ENCODE peak calls at places on chromosomes 7 and 10, in five cellular contexts. One of them, this sample, is unnamed.
A peak's percentile ranks its signal among the peaks of the same experiment; 100 is the strongest.

GRCh38 chr10:69802424-69803161 is 887 bp downstream of the COL13A1 start:
- DNase-seq in heart left ventricle: peak; percentile 70
- DNase-seq in testis: no peak
- DNase-seq in IMR-90: peak; percentile 56
- DNase-seq in thyroid gland: peak; percentile 41
- DNase-seq in this sample: no peak

GRCh38 chr10:24989867-24990266 is 26.1 kb downstream of the ENKUR start:
- DNase-seq in thyroid gland: no peak
- DNase-seq in heart left ventricle: no peak
- DNase-seq in testis: no peak
- DNase-seq in IMR-90: peak; percentile 23
- DNase-seq in this sample: no peak

GRCh38 chr10:83274088-83274487 is 865.2 kb upstream of the GHITM start:
- DNase-seq in thyroid gland: no peak
- DNase-seq in testis: no peak
- DNase-seq in IMR-90: no peak
- DNase-seq in heart left ventricle: no peak
- DNase-seq in this sample: no peak

GRCh38 chr7:108805808-108806397 is 236.2 kb downstream of the DNAJB9 start:
- DNase-seq in heart left ventricle: no peak
- DNase-seq in testis: peak; percentile 16
- DNase-seq in thyroid gland: no peak
- DNase-seq in IMR-90: peak; percentile 1
- DNase-seq in this sample: no peak

GRCh38 chr7:32591938-32592337 is 96.6 kb downstream of the AVL9 start:
- DNase-seq in testis: no peak
- DNase-seq in heart left ventricle: no peak
- DNase-seq in IMR-90: no peak
- DNase-seq in thyroid gland: no peak
- DNase-seq in this sample: no peak

GRCh38 chr10:123704812-123705211 is 38.7 kb downstream of the GPR26 start:
- DNase-seq in testis: no peak
- DNase-seq in heart left ventricle: no peak
- DNase-seq in IMR-90: no peak
- DNase-seq in thyroid gland: no peak
- DNase-seq in this sample: no peak

GRCh38 chr10:132644544-132645530 is 107.2 kb downstream of the INPP5A start:
- DNase-seq in thyroid gland: no peak
- DNase-seq in testis: no peak
- DNase-seq in heart left ventricle: peak; percentile 5
- DNase-seq in IMR-90: no peak
- DNase-seq in this sample: no peak

GRCh38 chr10:61628199-61628874 is 34.4 kb upstream of the CABCOCO1 start:
- DNase-seq in testis: no peak
- DNase-seq in IMR-90: peak; percentile 73
- DNase-seq in thyroid gland: no peak
- DNase-seq in heart left ventricle: no peak
- DNase-seq in this sample: no peak

GRCh38 chr10:6116806-6117205 is 28.0 kb downstream of the RBM17 start:
- DNase-seq in heart left ventricle: no peak
- DNase-seq in IMR-90: no peak
- DNase-seq in thyroid gland: no peak
- DNase-seq in testis: no peak
- DNase-seq in this sample: no peak

GRCh38 chr7:84638339-84638697 is 443.7 kb upstream of the SEMA3A start:
- DNase-seq in testis: no peak
- DNase-seq in IMR-90: no peak
- DNase-seq in thyroid gland: no peak
- DNase-seq in heart left ventricle: no peak
- DNase-seq in this sample: no peak

GRCh38 chr10:116226053-116226452 is 47.0 kb downstream of the GFRA1 start:
- DNase-seq in thyroid gland: no peak
- DNase-seq in testis: no peak
- DNase-seq in IMR-90: no peak
- DNase-seq in heart left ventricle: no peak
- DNase-seq in this sample: no peak

GRCh38 chr7:124698964-124699363 is 66.6 kb downstream of the GPR37 start:
- DNase-seq in heart left ventricle: no peak
- DNase-seq in thyroid gland: no peak
- DNase-seq in IMR-90: no peak
- DNase-seq in testis: no peak
- DNase-seq in this sample: no peak

GRCh38 chr7:95605275-95605674 is 9.0 kb upstream of the PDK4 start:
- DNase-seq in thyroid gland: peak; percentile 9
- DNase-seq in heart left ventricle: no peak
- DNase-seq in IMR-90: no peak
- DNase-seq in testis: no peak
- DNase-seq in this sample: no peak

GRCh38 chr7:95607477-95608010 is 11.2 kb upstream of the PDK4 start:
- DNase-seq in heart left ventricle: no peak
- DNase-seq in IMR-90: no peak
- DNase-seq in testis: no peak
- DNase-seq in thyroid gland: peak; percentile 9
- DNase-seq in this sample: no peak

GRCh38 chr7:95611224-95611623 is 14.9 kb upstream of the PDK4 start:
- DNase-seq in testis: no peak
- DNase-seq in heart left ventricle: no peak
- DNase-seq in thyroid gland: no peak
- DNase-seq in IMR-90: no peak
- DNase-seq in this sample: no peak

GRCh38 chr7:95609277-95609971 is 13.1 kb upstream of the PDK4 start:
- DNase-seq in testis: peak; percentile 51
- DNase-seq in IMR-90: peak; percentile 29
- DNase-seq in thyroid gland: peak; percentile 61
- DNase-seq in heart left ventricle: peak; percentile 48
- DNase-seq in this sample: peak; percentile 64

GRCh38 chr7:95608344-95609173 is 12.2 kb upstream of the PDK4 start:
- DNase-seq in IMR-90: peak; percentile 93
- DNase-seq in heart left ventricle: peak; percentile 96
- DNase-seq in thyroid gland: peak; percentile 96
- DNase-seq in testis: peak; percentile 88
- DNase-seq in this sample: peak; percentile 92
- H3K4me3 ChIP-seq in IMR-90: no peak overlapping the region
- H3K4me3 ChIP-seq in heart left ventricle: peak overlapping the region; percentile 29
- H3K4me3 ChIP-seq in thyroid gland: no peak overlapping the region
- H3K4me3 ChIP-seq in testis: no peak overlapping the region
- H3K4me3 ChIP-seq in this sample: no peak overlapping the region

GRCh38 chr10:98266647-98267046 is 1.3 kb downstream of the LOXL4 start:
- DNase-seq in thyroid gland: no peak
- DNase-seq in testis: peak; percentile 67
- DNase-seq in IMR-90: no peak
- DNase-seq in heart left ventricle: no peak
- DNase-seq in this sample: no peak

GRCh38 chr10:98268694-98269386 is 846 bp upstream of the LOXL4 start:
- DNase-seq in heart left ventricle: no peak
- DNase-seq in IMR-90: no peak
- DNase-seq in thyroid gland: no peak
- DNase-seq in testis: no peak
- DNase-seq in this sample: no peak

GRCh38 chr10:98267069-98267893 is 713 bp downstream of the LOXL4 start:
- DNase-seq in IMR-90: no peak
- DNase-seq in testis: peak; percentile 50
- DNase-seq in heart left ventricle: peak; percentile 47
- DNase-seq in thyroid gland: no peak
- DNase-seq in this sample: no peak

GRCh38 chr10:98269435-98269912 is 1.5 kb upstream of the LOXL4 start:
- DNase-seq in thyroid gland: peak; percentile 99
- DNase-seq in IMR-90: peak; percentile 73
- DNase-seq in heart left ventricle: peak; percentile 92
- DNase-seq in testis: peak; percentile 52
- DNase-seq in this sample: peak; percentile 91

GRCh38 chr10:98267894-98268693 is at the start of gene LOXL4:
- DNase-seq in testis: no peak
- DNase-seq in heart left ventricle: no peak
- DNase-seq in thyroid gland: peak; percentile 85
- DNase-seq in IMR-90: no peak
- DNase-seq in this sample: no peak
- TF ChIP-seq POLR2A in testis: no peak
- TF ChIP-seq POLR2A in heart left ventricle: no peak
- TF ChIP-seq POLR2A in thyroid gland: peak; percentile 23
- TF ChIP-seq POLR2A in IMR-90: no peak
- TF ChIP-seq POLR2A in this sample: no peak

GRCh38 chr10:28940158-28940888 is 263.0 kb downstream of the BAMBI start:
- DNase-seq in thyroid gland: no peak
- DNase-seq in heart left ventricle: no peak
- DNase-seq in testis: no peak
- DNase-seq in IMR-90: no peak
- DNase-seq in this sample: no peak
- H3K4me3 ChIP-seq in thyroid gland: no peak overlapping the region
- H3K4me3 ChIP-seq in heart left ventricle: no peak overlapping the region
- H3K4me3 ChIP-seq in testis: no peak overlapping the region
- H3K4me3 ChIP-seq in IMR-90: no peak overlapping the region
- H3K4me3 ChIP-seq in this sample: no peak overlapping the region

GRCh38 chr10:30784896-30785605 is 155.5 kb upstream of the LYZL2 start:
- DNase-seq in heart left ventricle: peak; percentile 90
- DNase-seq in thyroid gland: peak; percentile 80
- DNase-seq in IMR-90: peak; percentile 69
- DNase-seq in testis: peak; percentile 74
- DNase-seq in this sample: peak; percentile 86
- TF ChIP-seq POLR2A in heart left ventricle: no peak
- TF ChIP-seq POLR2A in thyroid gland: no peak
- TF ChIP-seq POLR2A in IMR-90: no peak
- TF ChIP-seq POLR2A in testis: no peak
- TF ChIP-seq POLR2A in this sample: peak; percentile 43

GRCh38 chr7:99102809-99103690 is 40.9 kb downstream of the SMURF1 start:
- DNase-seq in testis: no peak
- DNase-seq in thyroid gland: no peak
- DNase-seq in heart left ventricle: no peak
- DNase-seq in IMR-90: peak; percentile 92
- DNase-seq in this sample: no peak
- H3K4me3 ChIP-seq in testis: no peak overlapping the region
- H3K4me3 ChIP-seq in thyroid gland: no peak overlapping the region
- H3K4me3 ChIP-seq in heart left ventricle: no peak overlapping the region
- H3K4me3 ChIP-seq in IMR-90: no peak overlapping the region
- H3K4me3 ChIP-seq in this sample: no peak overlapping the region

GRCh38 chr10:75392744-75393143 is 8.8 kb downstream of the ZNF503 start:
- DNase-seq in thyroid gland: no peak
- DNase-seq in IMR-90: no peak
- DNase-seq in heart left ventricle: no peak
- DNase-seq in testis: no peak
- DNase-seq in this sample: no peak

GRCh38 chr10:75396861-75397570 is 4.5 kb downstream of the ZNF503 start:
- DNase-seq in thyroid gland: peak; percentile 11
- DNase-seq in testis: no peak
- DNase-seq in heart left ventricle: peak; percentile 46
- DNase-seq in IMR-90: no peak
- DNase-seq in this sample: no peak

GRCh38 chr10:75395955-75396860 is 5.4 kb downstream of the ZNF503 start:
- DNase-seq in IMR-90: no peak
- DNase-seq in testis: peak; percentile 25
- DNase-seq in heart left ventricle: peak; percentile 61
- DNase-seq in thyroid gland: peak; percentile 36
- DNase-seq in this sample: no peak

GRCh38 chr10:75397571-75397921 is 4.0 kb downstream of the ZNF503 start:
- DNase-seq in thyroid gland: no peak
- DNase-seq in IMR-90: no peak
- DNase-seq in testis: no peak
- DNase-seq in heart left ventricle: peak; percentile 39
- DNase-seq in this sample: no peak

DNA sequence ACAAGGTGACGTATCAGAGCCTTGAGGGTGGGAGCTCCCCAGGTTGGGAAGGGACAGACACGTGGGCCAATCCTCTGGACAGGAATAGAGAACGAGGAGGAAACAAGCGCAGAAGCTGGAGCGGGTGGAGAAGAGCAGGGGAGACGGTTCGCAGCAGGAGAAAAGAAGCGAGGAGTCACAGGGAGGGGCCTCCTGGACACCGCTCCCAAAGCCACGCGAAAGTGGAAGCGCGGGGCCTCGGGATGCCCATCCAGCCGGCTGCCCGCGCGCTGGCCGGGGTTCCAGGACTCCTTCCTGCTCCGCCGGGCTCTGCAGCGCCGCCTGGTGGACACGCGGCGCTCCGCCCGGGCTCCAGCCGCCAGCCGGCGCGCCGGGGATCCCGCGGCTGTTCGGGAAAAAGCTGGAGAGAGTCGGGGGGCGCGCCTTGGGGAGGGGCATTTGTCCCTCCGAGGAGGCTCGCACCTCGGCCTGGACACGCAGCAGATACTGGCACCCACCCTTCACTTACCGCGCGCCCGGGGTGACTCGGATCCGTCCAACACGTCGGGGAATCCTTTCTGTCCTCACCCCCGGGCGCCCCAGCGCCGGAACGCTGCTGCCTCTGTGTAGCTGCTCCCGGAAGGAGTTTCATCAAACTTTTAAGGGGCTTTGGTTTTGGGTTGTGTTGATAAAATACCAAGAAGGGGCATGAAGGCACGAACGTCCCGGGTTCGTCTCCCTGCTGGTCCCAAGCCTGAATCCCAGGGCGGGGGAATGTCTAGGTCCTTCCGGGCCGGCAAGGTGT is 6.2 kb downstream of the ZNF503 start:
- DNase-seq in testis: peak; percentile 57
- DNase-seq in thyroid gland: peak; percentile 54
- DNase-seq in heart left ventricle: peak; percentile 63
- DNase-seq in IMR-90: peak; percentile 48
- DNase-seq in this sample: peak; percentile 55
- TF ChIP-seq POLR2A in testis: no peak
- TF ChIP-seq POLR2A in thyroid gland: no peak
- TF ChIP-seq POLR2A in heart left ventricle: no peak
- TF ChIP-seq POLR2A in IMR-90: no peak
- TF ChIP-seq POLR2A in this sample: no peak

DNA sequence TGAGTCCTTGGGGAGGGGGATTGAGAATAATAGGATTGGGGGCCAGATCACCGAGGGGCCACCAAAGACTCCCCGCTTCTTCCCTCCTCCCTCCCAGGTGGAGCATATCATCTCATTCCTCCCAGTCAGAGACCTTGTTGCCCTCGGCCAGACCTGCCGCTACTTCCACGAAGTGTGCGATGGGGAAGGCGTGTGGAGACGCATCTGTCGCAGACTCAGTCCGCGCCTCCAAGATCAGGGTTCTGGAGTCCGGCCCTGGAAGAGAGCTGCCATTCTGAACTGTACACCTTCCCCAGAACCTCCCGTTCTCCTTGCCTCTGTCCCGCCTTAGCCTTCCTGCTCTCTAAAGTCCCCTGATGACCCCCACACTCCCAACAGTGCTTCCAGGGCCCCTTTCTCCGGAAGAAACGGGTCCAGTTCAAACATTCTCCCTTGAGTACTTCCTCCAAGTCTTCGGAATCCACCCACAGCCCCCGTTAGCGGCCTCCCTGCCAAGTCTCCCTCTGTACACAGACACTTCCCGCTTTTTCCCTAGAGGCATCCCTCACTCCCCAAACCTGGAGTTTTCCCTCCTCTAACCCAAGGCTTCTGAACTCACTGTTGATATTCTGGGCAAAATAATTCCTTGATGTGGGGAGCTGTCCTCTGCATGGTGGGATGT is 4.1 kb downstream of the FBXO24 start:
- DNase-seq in heart left ventricle: peak; percentile 75
- DNase-seq in IMR-90: no peak
- DNase-seq in thyroid gland: no peak
- DNase-seq in testis: no peak
- DNase-seq in this sample: no peak
- H3K4me3 ChIP-seq in heart left ventricle: peak overlapping the region; percentile 46
- H3K4me3 ChIP-seq in IMR-90: no peak overlapping the region
- H3K4me3 ChIP-seq in thyroid gland: no peak overlapping the region
- H3K4me3 ChIP-seq in testis: peak overlapping the region; percentile 12
- H3K4me3 ChIP-seq in this sample: no peak overlapping the region

GRCh38 chr10:79191951-79192676 is 123.3 kb downstream of the ZMIZ1 start:
- DNase-seq in heart left ventricle: no peak
- DNase-seq in thyroid gland: no peak
- DNase-seq in IMR-90: no peak
- DNase-seq in testis: no peak
- DNase-seq in this sample: no peak
- TF ChIP-seq POLR2A in heart left ventricle: no peak
- TF ChIP-seq POLR2A in thyroid gland: no peak
- TF ChIP-seq POLR2A in IMR-90: no peak
- TF ChIP-seq POLR2A in testis: no peak
- TF ChIP-seq POLR2A in this sample: no peak

GRCh38 chr7:479948-480499 is 39.6 kb downstream of the PDGFA start:
- DNase-seq in testis: no peak
- DNase-seq in heart left ventricle: peak; percentile 7
- DNase-seq in IMR-90: no peak
- DNase-seq in thyroid gland: no peak
- DNase-seq in this sample: no peak
- H3K4me3 ChIP-seq in testis: no peak overlapping the region
- H3K4me3 ChIP-seq in heart left ventricle: no peak overlapping the region
- H3K4me3 ChIP-seq in IMR-90: no peak overlapping the region
- H3K4me3 ChIP-seq in thyroid gland: no peak overlapping the region
- H3K4me3 ChIP-seq in this sample: no peak overlapping the region

This sample was measured in adrenal gland.